ENCODE peak calls at places on chromosome 3, in five cellular contexts. X is A673, E is Panc1, Z is transverse colon, K is tibial artery. F is an unnamed sample.

GRCh38 chr3:28294667-28295413 is 53.4 kb downstream of the CMC1 start:
- DNase-seq in X (no peak), K (no peak), Z (no peak), E (no peak), F (no peak)

GRCh38 chr3:57530071-57530608 is 14.0 kb downstream of the DNAH12 start:
- DNase-seq in Z (no peak), K (no peak), E (no peak), X (no peak), F (no peak)

GRCh38 chr3:176479291-176479690 is 718.0 kb downstream of the TBL1XR1 start:
- DNase-seq in K (no peak), E (no peak), X (no peak), Z (no peak), F (no peak)

GRCh38 chr3:150739200-150739863 is 23.6 kb downstream of the SIAH2 start:
- DNase-seq in Z (no peak), E (no peak), X (peak; percentile 81), K (no peak), F (no peak)

GRCh38 chr3:38555926-38556325 is 59.8 kb downstream of the EXOG start:
- DNase-seq in K (no peak), Z (peak; percentile 3), X (no peak), E (no peak), F (no peak)

GRCh38 chr3:117846238-117846637 is 1136.7 kb downstream of the TUSC7 start:
- DNase-seq in K (no peak), X (no peak), Z (no peak), E (no peak), F (no peak)

GRCh38 chr3:19886404-19886803 is 47.6 kb downstream of the EFHB start:
- DNase-seq in K (no peak), Z (no peak), X (no peak), E (no peak), F (no peak)

GRCh38 chr3:123385499-123385898 is 63.4 kb downstream of the ADCY5 start:
- DNase-seq in X (no peak), K (no peak), E (no peak), Z (no peak), F (no peak)

GRCh38 chr3:156535162-156535627 is 19.7 kb downstream of the SSR3 start:
- DNase-seq in X (peak; percentile 92), E (no peak), Z (peak; percentile 51), K (peak; percentile 83), F (peak; percentile 90)

GRCh38 chr3:153970735-153971347 is 150.3 kb upstream of the ARHGEF26 start:
- DNase-seq in X (peak; percentile 78), E (peak; percentile 2), Z (no peak), K (no peak), F (no peak)

GRCh38 chr3:118900737-118901525 is 133.7 kb downstream of the IGSF11 start:
- DNase-seq in Z (no peak), E (no peak), X (no peak), K (no peak), F (no peak)

GRCh38 chr3:158974905-158975304 is 173.1 kb downstream of the MFSD1 start:
- DNase-seq in K (no peak), E (no peak), X (no peak), Z (no peak), F (no peak)

GRCh38 chr3:36318584-36319200 is 61.6 kb upstream of the STAC start:
- DNase-seq in X (no peak), K (no peak), E (no peak), Z (no peak), F (no peak)

GRCh38 chr3:125073506-125073905 is 17.7 kb upstream of the HEG1 start:
- DNase-seq in X (no peak), K (no peak), Z (no peak), E (no peak), F (no peak)

DNA sequence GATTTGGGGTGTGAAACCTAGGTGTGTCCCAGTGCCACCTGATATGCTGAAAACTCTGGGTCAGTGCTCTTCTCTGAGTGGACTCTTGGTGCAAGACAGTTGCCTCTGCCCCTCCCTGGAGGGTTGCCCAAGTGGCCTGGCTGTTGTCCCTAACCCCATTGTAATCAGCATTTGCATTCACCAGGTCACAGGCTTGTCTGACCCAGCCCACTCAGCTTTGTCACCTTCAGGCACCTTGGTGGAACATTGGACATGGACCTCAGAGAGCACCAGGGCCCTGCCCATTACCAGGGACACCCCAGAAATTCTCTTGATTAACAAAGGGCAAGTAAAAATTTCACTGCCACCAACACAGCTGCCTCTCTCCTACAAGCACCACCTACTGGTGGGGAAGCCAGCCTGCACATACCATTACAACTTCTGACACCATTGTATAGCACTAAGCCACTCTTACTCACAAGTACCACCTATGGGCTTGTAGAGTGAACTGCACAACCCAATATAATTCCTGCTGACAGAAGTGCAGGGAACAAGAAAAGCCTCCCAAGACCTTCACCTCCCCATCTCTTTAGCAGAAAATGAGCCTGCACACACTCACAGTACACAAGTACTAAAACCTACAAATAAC is 324.6 kb downstream of the EPHA6 start:
- DNase-seq in Z (no peak), K (no peak), E (no peak), X (peak; percentile 0), F (no peak)
- TF ChIP-seq CTCF in Z (no peak), K (no peak), E (peak; percentile 22), X (no peak), F (no peak)

GRCh38 chr3:147423601-147424324 is 14.6 kb downstream of the ZIC1 start:
- DNase-seq in E (no peak), K (no peak), Z (no peak), X (no peak), F (no peak)
- H3K27me3 ChIP-seq in E (no peaks in the 10 kb centered on the region), K (peaks cover 72% of the 10 kb centered on the region), Z (peaks cover 96% of the 10 kb centered on the region), X (peaks cover 97% of the 10 kb centered on the region), F (peaks cover 35% of the 10 kb centered on the region)

GRCh38 chr3:185717627-185718330 is 107.1 kb downstream of the IGF2BP2 start:
- DNase-seq in E (no peak), X (no peak), K (no peak), Z (no peak), F (no peak)

GRCh38 chr3:185716436-185717090 is 108.3 kb downstream of the IGF2BP2 start:
- DNase-seq in Z (peak; percentile 42), X (no peak), K (no peak), E (no peak), F (no peak)

GRCh38 chr3:185718736-185719456 is 105.9 kb downstream of the IGF2BP2 start:
- DNase-seq in E (no peak), K (no peak), Z (no peak), X (no peak), F (no peak)

GRCh38 chr3:185715091-185715490 is 109.8 kb downstream of the IGF2BP2 start:
- DNase-seq in X (no peak), E (no peak), K (no peak), Z (peak; percentile 17), F (no peak)

DNA sequence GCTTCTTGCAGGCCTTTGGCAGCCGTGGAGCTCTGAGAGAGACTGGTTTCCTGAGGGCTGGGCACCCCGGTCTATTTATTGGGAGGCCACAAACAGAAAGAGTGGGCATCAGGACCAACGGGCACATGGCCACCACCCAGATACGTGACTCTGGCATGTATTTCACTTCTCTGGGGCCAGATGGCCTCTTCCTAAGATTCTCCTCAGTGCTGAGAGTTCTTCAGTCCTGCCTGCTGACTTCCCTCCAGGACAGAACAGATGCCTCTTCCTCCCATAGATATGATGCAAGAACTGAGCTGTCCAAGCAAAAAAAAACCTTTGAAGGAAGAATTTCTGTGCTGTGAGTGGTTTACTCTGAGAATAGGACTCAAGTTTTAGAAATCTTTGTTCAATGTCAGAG is 107.7 kb downstream of the IGF2BP2 start:
- DNase-seq in Z (no peak), K (no peak), E (no peak), X (no peak), F (no peak)
- H3K4me1 ChIP-seq in Z (peaks cover 20% of the 10 kb centered on the region), K (no peaks in the 10 kb centered on the region), E (peaks cover 20% of the 10 kb centered on the region), X (peaks cover 24% of the 10 kb centered on the region), F (no peaks in the 10 kb centered on the region)

GRCh38 chr3:188001052-188001567 is 152.8 kb upstream of the LPP start:
- DNase-seq in K (no peak), E (no peak), Z (no peak), X (no peak), F (no peak)

GRCh38 chr3:188000361-188000861 is 153.5 kb upstream of the LPP start:
- DNase-seq in Z (peak; percentile 53), X (no peak), E (no peak), K (no peak), F (no peak)

GRCh38 chr3:188003188-188004171 is 150.5 kb upstream of the LPP start:
- DNase-seq in X (no peak), Z (peak; percentile 43), K (no peak), E (no peak), F (no peak)

GRCh38 chr3:188001926-188002325 is 152.0 kb upstream of the LPP start:
- DNase-seq in K (no peak), Z (no peak), X (no peak), E (no peak), F (no peak)

DNA sequence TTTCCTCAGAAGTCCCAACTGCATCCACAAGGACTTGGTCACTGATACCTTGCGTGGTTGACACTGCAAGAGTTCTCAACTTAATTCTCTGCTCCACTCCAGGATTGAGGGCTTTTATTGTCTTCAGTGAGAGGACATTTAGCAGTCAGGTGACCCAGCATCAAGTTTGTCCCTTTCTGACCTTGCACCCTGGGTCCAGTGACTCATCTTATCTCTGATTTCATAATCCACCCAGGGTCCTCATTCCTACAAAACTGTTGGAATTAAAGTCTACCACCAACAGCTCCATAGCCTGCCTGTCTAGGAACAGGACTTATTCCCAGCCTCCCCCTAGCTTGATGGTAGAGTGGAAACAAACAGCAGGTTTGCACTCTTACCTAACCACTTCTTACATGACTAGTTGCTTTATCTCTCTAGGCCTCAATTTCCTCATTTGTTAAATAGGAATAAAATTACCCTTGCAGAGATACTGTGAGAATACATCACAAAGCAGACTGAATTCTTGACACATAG is 151.3 kb upstream of the LPP start:
- DNase-seq in X (no peak), K (no peak), E (no peak), Z (no peak), F (no peak)
- TF ChIP-seq CTCF in X (no peak), K (no peak), E (no peak), Z (no peak), F (no peak)